ENCODE peak calls at places on chromosomes 12 and 14, in seven cellular contexts. L is activated CD4-positive, CD25-positive, alpha-beta regulatory T cell treated with anti-CD3 and anti-CD28 coated beads, Interleukin-2, amount 50 U/mL, for 16 hours; J is stimulated activated CD4-positive, alpha-beta T cell treated with anti-CD3 and anti-CD28 coated beads, Interleukin-1b, Interleukin-23, amount 100 ng/mL, for 48 hours; M is nucleus accumbens; A is keratinocyte; B is T follicular helper cell; G is C1 segment of cervical spinal cord. P is an unnamed sample.

GRCh38 chr14:63308723-63309317 is 9.9 kb downstream of the GPHB5 start:
- DNase-seq in J (no peak), L (no peak), B (no peak), A (no peak), M (no peak), G (no peak), P (no peak)

GRCh38 chr12:45907955-45908354 is 82.4 kb downstream of the SCAF11 start:
- DNase-seq in L (no peak), B (no peak), J (no peak), M (no peak), A (no peak), G (no peak), P (no peak)

GRCh38 chr14:61616524-61617185 is 78.7 kb upstream of the HIF1A start:
- DNase-seq in B (no peak), G (no peak), A (no peak), M (no peak), J (no peak), L (no peak), P (no peak)

GRCh38 chr14:29475641-29476040 is 452.0 kb downstream of the PRKD1 start:
- DNase-seq in M (no peak), L (no peak), J (no peak), G (no peak), B (no peak), A (peak; percentile 21), P (no peak)

GRCh38 chr14:20624495-20625070 is 16.9 kb downstream of the OR6S1 start:
- DNase-seq in J (peak; percentile 55), B (peak; percentile 36), L (no peak), G (no peak), A (no peak), M (no peak), P (no peak)

GRCh38 chr14:69685716-69686115 is 74.3 kb downstream of the SUSD6 start:
- DNase-seq in G (peak; percentile 33), B (no peak), A (peak; percentile 45), L (no peak), J (peak; percentile 66), M (peak; percentile 38), P (no peak)

GRCh38 chr12:129538137-129538536 is 365.7 kb downstream of the TMEM132D start:
- DNase-seq in A (no peak), J (no peak), G (no peak), B (no peak), L (no peak), M (no peak), P (no peak)

GRCh38 chr12:52321433-52321832 is 235 bp upstream of the KRT83 start:
- DNase-seq in M (peak; percentile 4), L (no peak), G (peak; percentile 12), B (no peak), J (no peak), A (no peak), P (peak; percentile 47)

GRCh38 chr12:113208041-113208934 is 13.0 kb upstream of the TPCN1 start:
- DNase-seq in L (no peak), B (peak; percentile 41), G (peak; percentile 17), M (no peak), J (peak; percentile 71), A (no peak), P (no peak)

GRCh38 chr12:6944381-6945186 is 762 bp downstream of the C12orf57 start:
- DNase-seq in M (peak; percentile 77), G (peak; percentile 86), B (peak; percentile 83), J (peak; percentile 91), A (no peak), L (peak; percentile 81), P (peak; percentile 97)

GRCh38 chr12:12975322-12976077 is 23.5 kb upstream of the GPRC5D start:
- DNase-seq in L (no peak), A (no peak), B (no peak), M (peak; percentile 64), J (no peak), G (peak; percentile 55), P (no peak)

GRCh38 chr12:69389836-69390235 is 30.3 kb downstream of the YEATS4 start:
- DNase-seq in J (no peak), B (no peak), A (no peak), L (no peak), M (no peak), G (no peak), P (no peak)

GRCh38 chr12:25550186-25550585 is 2.9 kb downstream of the LMNTD1 start:
- DNase-seq in M (no peak), B (no peak), G (no peak), J (no peak), L (no peak), A (no peak), P (no peak)

GRCh38 chr12:40959041-40959440 is 229.1 kb upstream of the PDZRN4 start:
- DNase-seq in A (no peak), M (no peak), B (no peak), J (no peak), L (no peak), G (no peak), P (no peak)

P was measured in coronary artery.